ENCODE peak calls at places on chromosomes 16 and 17, in five cellular contexts. Y, V, P, H and G are unnamed samples.

GRCh38 chr16:27511657-27512056 is 38.1 kb downstream of the GTF3C1 start:
- DNase-seq in V (no peak), Y (no peak), P (no peak), H (no peak), G (no peak)

GRCh38 chr16:52584354-52584840 is 37.5 kb upstream of the TOX3 start:
- DNase-seq in P (no peak), Y (no peak), V (no peak), H (no peak), G (no peak)

GRCh38 chr17:75697651-75698291 is 23.5 kb upstream of the ITGB4 start:
- DNase-seq in P (no peak), Y (no peak), V (no peak), H (peak), G (no peak)

GRCh38 chr17:48592592-48592991 is 987 bp downstream of the HOXB5 start:
- DNase-seq in Y (no peak), P (no peak), V (no peak), H (no peak), G (no peak)

GRCh38 chr17:13135496-13135895 is 117.7 kb upstream of the ELAC2 start:
- DNase-seq in P (no peak), V (no peak), H (no peak), Y (no peak), G (no peak)

GRCh38 chr17:3828151-3828851 is 17.7 kb downstream of the NCBP3 start:
- DNase-seq in V (peak), Y (no peak), P (no peak), H (peak), G (no peak)

GRCh38 chr17:40318835-40319332 is 9.9 kb downstream of the RARA start:
- DNase-seq in V (peak), Y (no peak), P (peak), H (no peak), G (peak)

GRCh38 chr17:45782889-45783592 is 1.1 kb upstream of the CRHR1 start:
- DNase-seq in H (no peak), Y (no peak), P (peak), V (no peak), G (no peak)

GRCh38 chr17:61338000-61338864 is 61.4 kb upstream of the TBX2 start:
- DNase-seq in P (no peak), V (no peak), H (no peak), Y (peak), G (no peak)

GRCh38 chr17:1766382-1767135 is 4.7 kb downstream of the SERPINF1 start:
- DNase-seq in H (no peak), P (no peak), Y (no peak), V (no peak), G (no peak)

GRCh38 chr17:80622170-80622466 is 77.5 kb downstream of the RPTOR start:
- DNase-seq in P (no peak), V (no peak), Y (no peak), H (no peak), G (no peak)

GRCh38 chr16:1337486-1337885 is 4.0 kb downstream of the BAIAP3 start:
- DNase-seq in Y (no peak), V (no peak), P (no peak), H (no peak), G (no peak)

GRCh38 chr17:77218902-77219301 is 78.1 kb downstream of the SEC14L1 start:
- DNase-seq in H (no peak), P (no peak), V (no peak), Y (no peak), G (no peak)
- TF ChIP-seq POLR2A in H (no peak), P (no peak), V (no peak), Y (no peak), G (no peak)

GRCh38 chr17:68760141-68760475 is 158.9 kb upstream of the FAM20A start:
- DNase-seq in H (no peak), P (no peak), Y (no peak), V (no peak), G (no peak)
- TF ChIP-seq POLR2A in H (no peak), P (no peak), Y (no peak), V (no peak), G (no peak)

GRCh38 chr17:17280613-17281549 is at the start of gene COPS3:
- DNase-seq in H (peak), Y (peak), V (peak), P (peak), G (peak)
- TF ChIP-seq POLR2A in H (no peak), Y (peak), V (peak), P (peak), G (peak)

DNA sequence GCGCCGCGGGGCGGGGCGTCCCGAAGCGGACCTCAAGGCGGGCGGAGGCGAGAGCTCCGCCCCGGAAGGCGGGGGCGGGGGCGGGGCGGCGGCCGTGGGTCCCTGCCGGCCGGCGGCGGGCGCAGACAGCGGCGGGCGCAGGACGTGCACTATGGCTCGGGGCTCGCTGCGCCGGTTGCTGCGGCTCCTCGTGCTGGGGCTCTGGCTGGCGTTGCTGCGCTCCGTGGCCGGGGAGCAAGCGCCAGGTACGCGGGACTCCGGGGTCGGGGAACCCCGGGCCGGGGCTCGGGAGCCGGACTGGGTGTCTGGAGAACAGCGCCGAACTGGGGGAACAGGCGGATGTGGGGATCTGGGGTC is at the start of gene TNFRSF12A:
- DNase-seq in Y (peak), P (peak), H (peak), V (peak), G (peak)
- TF ChIP-seq POLR2A in Y (peak), P (peak), H (no peak), V (peak), G (peak)

GRCh38 chr17:78383725-78384471 is 5.4 kb downstream of the PGS1 start:
- DNase-seq in H (peak), Y (no peak), P (no peak), V (peak), G (peak)

GRCh38 chr17:78380370-78380769 is 1.9 kb downstream of the PGS1 start:
- DNase-seq in H (no peak), V (no peak), Y (no peak), P (no peak), G (no peak)

GRCh38 chr17:78381601-78382168 is 3.2 kb downstream of the PGS1 start:
- DNase-seq in V (no peak), H (no peak), P (no peak), Y (no peak), G (no peak)

GRCh38 chr17:78387982-78388941 is 9.8 kb downstream of the PGS1 start:
- DNase-seq in H (no peak), P (no peak), Y (no peak), V (peak), G (peak)

DNA sequence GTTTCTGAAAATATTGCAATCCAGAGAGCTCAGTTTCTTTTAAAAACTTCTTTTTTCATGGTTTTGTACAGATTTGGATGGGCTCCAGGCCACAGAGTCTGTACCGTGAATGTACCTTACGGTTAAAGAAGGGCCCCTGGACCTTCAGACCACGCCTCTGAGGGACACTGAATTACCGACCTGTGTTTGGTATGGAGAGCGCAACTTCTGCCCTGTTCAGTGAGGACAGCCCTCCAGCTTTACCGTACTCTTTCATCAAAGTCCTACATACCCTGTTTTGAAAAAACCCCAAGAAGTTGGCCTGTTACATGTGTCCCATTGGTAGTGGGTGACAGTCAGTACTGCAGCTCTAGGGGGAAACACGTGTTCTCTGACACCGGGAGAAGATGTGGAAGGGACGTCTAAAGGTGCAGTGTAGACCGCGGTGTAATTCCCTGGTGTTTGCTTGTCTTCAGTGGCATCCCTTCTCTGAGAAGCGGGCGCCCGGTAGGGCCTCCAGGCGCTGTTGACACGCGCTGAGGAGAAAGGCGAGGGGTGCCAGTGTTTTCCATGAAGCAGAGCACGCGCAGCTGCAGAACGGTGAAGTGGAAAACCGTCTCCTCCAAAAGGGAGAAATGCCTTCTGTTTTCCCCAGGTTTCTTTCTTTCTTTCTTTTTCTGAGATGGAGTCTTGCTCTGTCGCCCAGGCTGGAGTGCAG is 6.2 kb downstream of the PGS1 start:
- DNase-seq in P (no peak), V (no peak), Y (no peak), H (no peak), G (no peak)
- TF ChIP-seq POLR2A in P (no peak), V (no peak), Y (no peak), H (no peak), G (no peak)

DNA sequence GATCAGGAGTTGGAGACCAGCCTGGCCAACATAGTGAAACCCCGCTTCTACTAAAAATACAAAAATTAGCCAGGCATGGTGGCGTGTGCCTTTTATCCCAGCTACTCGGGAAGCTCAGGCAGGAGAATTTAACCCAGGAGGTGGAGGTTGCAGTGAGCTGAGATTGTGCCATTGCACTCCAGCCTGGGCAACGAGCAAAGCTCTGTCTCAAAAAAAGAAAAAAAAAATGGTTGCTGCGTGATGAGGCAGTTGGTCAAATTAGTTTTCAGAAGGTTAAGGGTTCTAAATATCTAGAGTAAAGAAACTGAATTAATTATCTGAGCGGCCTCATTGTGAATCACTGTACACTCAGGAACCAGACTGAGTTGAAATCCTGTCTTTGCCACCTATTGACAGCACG is 3.5 kb upstream of the CD68 start:
- DNase-seq in H (no peak), V (no peak), Y (no peak), P (no peak), G (no peak)
- TF ChIP-seq POLR2A in H (no peak), V (no peak), Y (no peak), P (no peak), G (no peak)

GRCh38 chr17:78357687-78358537 is 2.0 kb downstream of the SOCS3 start:
- DNase-seq in Y (no peak), V (no peak), P (no peak), H (no peak), G (no peak)
- TF ChIP-seq POLR2A in Y (no peak), V (no peak), P (no peak), H (no peak), G (no peak)

GRCh38 chr17:55421179-55421934 is at the start of gene MMD:
- DNase-seq in V (peak), H (no peak), P (no peak), Y (no peak), G (peak)

GRCh38 chr17:55418369-55419268 is 3.0 kb downstream of the MMD start:
- DNase-seq in Y (no peak), P (no peak), H (no peak), V (no peak), G (no peak)

GRCh38 chr17:55417411-55418268 is 4.0 kb downstream of the MMD start:
- DNase-seq in H (no peak), V (no peak), Y (no peak), P (no peak), G (no peak)

GRCh38 chr17:55420776-55421178 is 858 bp downstream of the MMD start:
- DNase-seq in P (no peak), V (peak), H (peak), Y (no peak), G (peak)

DNA sequence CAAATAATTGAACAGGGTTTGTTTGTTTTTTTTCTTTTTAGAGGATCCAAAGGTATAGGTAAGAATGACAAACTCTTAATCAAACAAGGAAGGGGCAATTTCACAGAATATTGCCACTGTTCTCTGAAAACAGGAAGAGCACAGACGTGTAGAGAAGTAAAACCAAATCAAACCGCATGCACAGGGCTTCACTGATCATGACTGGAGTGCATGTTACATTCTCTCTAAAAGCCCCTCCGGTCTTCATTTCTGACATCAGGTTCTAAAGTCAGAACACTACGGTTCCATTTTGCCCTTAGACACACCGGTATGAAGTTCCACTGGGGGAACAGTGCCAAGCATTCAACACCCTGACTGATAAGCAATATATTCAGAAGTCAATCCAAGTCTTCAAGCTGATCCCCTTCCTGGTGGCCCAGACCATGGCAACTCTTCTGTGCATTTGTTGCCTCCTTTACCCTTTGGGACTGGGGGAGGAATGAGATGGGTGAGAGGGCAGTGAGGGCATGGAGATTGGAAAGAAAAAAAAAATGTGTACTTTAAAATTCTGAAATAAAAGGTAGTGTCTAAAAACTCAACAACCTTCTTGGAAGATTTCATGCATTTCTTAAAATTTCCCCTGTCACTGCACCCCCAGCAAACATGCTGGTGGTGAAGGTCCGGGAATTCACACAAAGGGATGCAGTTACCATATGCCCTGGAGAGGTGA is 1.4 kb downstream of the MMD start:
- DNase-seq in P (no peak), H (peak), V (no peak), Y (no peak), G (peak)
- TF ChIP-seq POLR2A in P (no peak), H (no peak), V (no peak), Y (no peak), G (no peak)